ENCODE peak calls at places on chromosome 21, in ten cellular contexts. R is CD4-positive, alpha-beta memory T cell; M is neuronal stem cell; N is hepatocyte; K is Peyer's patch; P is IMR-90; U is HCT116; T is fibroblast of lung; F is mesendoderm; A is endodermal cell. D is an unnamed sample.

GRCh38 chr21:30990514-30991304 is 47.6 kb downstream of the KRTAP19-8 start:
- DNase-seq in R (no peak), M (no peak), N (no peak), K (no peak), P (no peak), U (no peak), T (no peak), F (no peak), A (peak; percentile 46), D (no peak)

GRCh38 chr21:45032977-45033705 is 41.2 kb upstream of the ADARB1 start:
- DNase-seq in R (no peak), M (no peak), N (peak; percentile 23), K (peak; percentile 37), P (no peak), U (no peak), T (no peak), F (no peak), A (no peak), D (peak; percentile 62)

GRCh38 chr21:45573452-45574035 is 31.3 kb upstream of the SLC19A1 start:
- DNase-seq in R (no peak), M (no peak), N (no peak), K (peak; percentile 42), P (no peak), U (no peak), T (no peak), F (no peak), A (peak; percentile 36), D (no peak)

GRCh38 chr21:15445327-15445726 is 284.5 kb upstream of the USP25 start:
- DNase-seq in R (no peak), M (no peak), N (no peak), K (no peak), P (no peak), U (no peak), T (no peak), F (no peak), A (peak; percentile 60), D (no peak)

GRCh38 chr21:14877581-14878228 is 187.1 kb downstream of the NRIP1 start:
- DNase-seq in R (no peak), M (no peak), N (peak; percentile 54), K (no peak), P (peak; percentile 49), U (no peak), T (peak; percentile 65), F (no peak), A (no peak), D (no peak)

GRCh38 chr21:20996421-20997307 is 1.5 kb upstream of the NCAM2 start:
- DNase-seq in R (no peak), M (peak; percentile 6), N (peak; percentile 5), K (no peak), P (peak; percentile 16), U (no peak), T (peak; percentile 70), F (peak; percentile 70), A (peak; percentile 61), D (no peak)

GRCh38 chr21:43978060-43978459 is 34.0 kb upstream of the TRAPPC10 start:
- DNase-seq in R (no peak), M (no peak), N (no peak), K (no peak), P (no peak), U (no peak), T (no peak), F (no peak), A (no peak), D (no peak)

GRCh38 chr21:17388226-17388625 is 124.6 kb upstream of the CXADR start:
- DNase-seq in R (no peak), M (no peak), N (no peak), K (no peak), P (no peak), U (no peak), T (no peak), F (peak; percentile 23), A (peak; percentile 48), D (no peak)

GRCh38 chr21:42111811-42112210 is 40.7 kb downstream of the UMODL1 start:
- DNase-seq in R (no peak), M (no peak), N (no peak), K (no peak), P (no peak), U (no peak), T (no peak), F (no peak), A (no peak), D (no peak)

GRCh38 chr21:42112223-42112622 is 41.1 kb downstream of the UMODL1 start:
- DNase-seq in R (no peak), M (no peak), N (no peak), K (no peak), P (no peak), U (no peak), T (no peak), F (no peak), A (no peak), D (no peak)

GRCh38 chr21:42111470-42111743 is 40.3 kb downstream of the UMODL1 start:
- DNase-seq in R (no peak), M (no peak), N (no peak), K (no peak), P (no peak), U (no peak), T (no peak), F (no peak), A (no peak), D (no peak)

GRCh38 chr21:42109873-42110525 is 38.9 kb downstream of the UMODL1 start:
- DNase-seq in R (no peak), M (no peak), N (no peak), K (no peak), P (no peak), U (no peak), T (no peak), F (no peak), A (no peak), D (no peak)

DNA sequence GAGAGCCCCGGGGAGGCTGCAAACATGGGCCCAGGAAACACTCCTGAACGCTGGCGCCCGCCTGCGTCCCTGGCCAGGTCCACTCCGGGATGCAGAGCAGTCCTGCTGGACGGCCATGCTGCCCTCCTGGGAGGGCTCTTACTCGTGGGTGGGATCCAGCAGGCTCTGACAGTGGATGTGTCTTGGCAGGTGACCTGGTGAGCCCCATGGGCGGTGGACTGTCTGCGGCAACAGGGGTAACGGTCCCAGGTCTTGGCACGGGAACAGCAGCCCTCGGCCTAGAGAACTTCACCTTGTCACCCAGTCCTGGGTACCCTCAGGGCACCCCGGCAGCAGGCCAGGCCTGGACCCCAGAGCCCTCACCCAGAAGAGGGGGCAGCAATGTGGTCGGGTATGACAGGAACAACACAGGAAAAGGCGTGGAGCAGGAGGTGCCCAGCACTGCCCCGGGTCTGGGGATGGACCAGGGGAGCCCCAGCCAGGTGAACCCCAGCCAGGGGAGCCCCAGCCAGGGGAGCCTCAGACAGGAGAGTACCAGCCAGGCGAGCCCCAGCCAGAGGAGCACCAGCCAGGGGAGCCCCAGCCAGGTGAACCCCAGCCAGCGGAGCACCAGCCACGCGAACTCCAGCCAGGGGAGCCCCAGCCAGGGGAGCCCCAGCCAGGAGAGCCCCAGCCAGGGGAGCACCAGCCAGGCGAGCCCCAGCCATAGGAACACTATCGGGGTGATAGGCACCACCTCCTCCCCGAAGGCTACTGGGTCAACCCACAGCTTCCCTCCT is 39.8 kb downstream of the UMODL1 start:
- DNase-seq in R (no peak), M (no peak), N (no peak), K (no peak), P (no peak), U (no peak), T (no peak), F (no peak), A (no peak), D (no peak)
- H3K4me1 ChIP-seq in R (peaks cover 12% of the 10 kb centered on the region), M (no peaks in the 10 kb centered on the region), N (no peaks in the 10 kb centered on the region), K (peaks cover 9% of the 10 kb centered on the region), P (peaks cover 3% of the 10 kb centered on the region), U (peaks cover 4% of the 10 kb centered on the region), T (no peaks in the 10 kb centered on the region), F (no peaks in the 10 kb centered on the region), A (peaks cover 9% of the 10 kb centered on the region), D (no peaks in the 10 kb centered on the region)

DNA sequence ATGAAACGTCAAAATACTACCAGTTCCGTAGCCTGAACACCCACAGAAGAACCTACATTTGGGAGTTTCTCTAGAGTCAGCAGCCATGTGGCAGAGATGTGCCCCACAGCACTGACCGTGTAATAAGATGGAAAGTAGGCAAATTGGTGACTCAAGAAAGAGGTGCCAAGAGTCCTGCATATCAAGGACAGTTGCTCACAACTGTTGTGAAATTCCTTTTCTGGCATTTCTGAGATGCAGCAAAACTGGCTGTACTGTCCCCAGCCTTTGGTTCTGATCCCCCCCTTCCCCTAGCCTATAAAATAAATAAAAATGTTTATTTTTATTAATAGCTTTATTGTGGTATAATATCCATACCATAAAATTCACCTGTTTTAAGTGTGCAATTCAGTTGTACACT is 324.0 kb downstream of the PCP4 start:
- DNase-seq in R (no peak), M (no peak), N (no peak), K (no peak), P (no peak), U (no peak), T (no peak), F (no peak), A (no peak), D (no peak)
- H3K4me1 ChIP-seq in R (no peaks in the 10 kb centered on the region), M (no peaks in the 10 kb centered on the region), N (peaks cover 2% of the 10 kb centered on the region), K (no peaks in the 10 kb centered on the region), P (no peaks in the 10 kb centered on the region), U (no peaks in the 10 kb centered on the region), T (no peaks in the 10 kb centered on the region), F (no peaks in the 10 kb centered on the region), A (no peaks in the 10 kb centered on the region), D (no peaks in the 10 kb centered on the region)

GRCh38 chr21:35527358-35527757 is 478.3 kb upstream of the RUNX1 start:
- DNase-seq in R (no peak), M (no peak), N (no peak), K (no peak), P (no peak), U (no peak), T (no peak), F (no peak), A (no peak), D (no peak)

GRCh38 chr21:35529141-35529863 is 480.2 kb upstream of the RUNX1 start:
- DNase-seq in R (peak; percentile 38), M (no peak), N (peak; percentile 32), K (no peak), P (peak; percentile 72), U (no peak), T (peak; percentile 62), F (no peak), A (no peak), D (no peak)

GRCh38 chr21:35533893-35534292 is 484.8 kb upstream of the RUNX1 start:
- DNase-seq in R (no peak), M (no peak), N (no peak), K (no peak), P (no peak), U (no peak), T (no peak), F (peak; percentile 22), A (no peak), D (no peak)

GRCh38 chr21:35528109-35529042 is 479.3 kb upstream of the RUNX1 start:
- DNase-seq in R (peak; percentile 29), M (no peak), N (no peak), K (peak; percentile 77), P (peak; percentile 20), U (no peak), T (no peak), F (no peak), A (no peak), D (peak; percentile 21)

DNA sequence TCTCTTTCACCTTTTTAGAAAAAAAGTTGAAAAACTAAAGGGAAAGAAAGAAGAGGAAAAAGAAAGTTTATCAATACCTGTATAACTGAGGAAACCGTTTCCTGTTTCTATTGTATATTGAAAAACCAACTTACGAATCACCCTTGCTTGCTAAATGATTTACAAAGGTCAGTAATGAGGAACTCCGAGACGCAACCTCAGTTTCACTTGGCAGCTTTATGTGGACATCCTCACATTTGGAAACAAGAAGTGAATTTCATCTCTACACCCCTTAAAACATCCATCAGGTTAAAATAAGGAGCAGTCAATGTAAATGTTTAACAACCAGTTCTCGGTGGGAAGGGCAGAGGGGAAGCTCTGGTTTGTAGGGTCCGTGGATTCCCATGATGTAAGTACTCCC is 481.6 kb upstream of the RUNX1 start:
- DNase-seq in R (no peak), M (no peak), N (no peak), K (no peak), P (no peak), U (no peak), T (no peak), F (no peak), A (no peak), D (no peak)
- H3K4me1 ChIP-seq in R (peaks cover 22% of the 10 kb centered on the region), M (no peaks in the 10 kb centered on the region), N (peaks cover 8% of the 10 kb centered on the region), K (peaks cover 8% of the 10 kb centered on the region), P (peaks cover 9% of the 10 kb centered on the region), U (peaks cover 5% of the 10 kb centered on the region), T (peaks cover 3% of the 10 kb centered on the region), F (peaks cover 2% of the 10 kb centered on the region), A (peaks cover 4% of the 10 kb centered on the region), D (peaks cover 8% of the 10 kb centered on the region)

DNA sequence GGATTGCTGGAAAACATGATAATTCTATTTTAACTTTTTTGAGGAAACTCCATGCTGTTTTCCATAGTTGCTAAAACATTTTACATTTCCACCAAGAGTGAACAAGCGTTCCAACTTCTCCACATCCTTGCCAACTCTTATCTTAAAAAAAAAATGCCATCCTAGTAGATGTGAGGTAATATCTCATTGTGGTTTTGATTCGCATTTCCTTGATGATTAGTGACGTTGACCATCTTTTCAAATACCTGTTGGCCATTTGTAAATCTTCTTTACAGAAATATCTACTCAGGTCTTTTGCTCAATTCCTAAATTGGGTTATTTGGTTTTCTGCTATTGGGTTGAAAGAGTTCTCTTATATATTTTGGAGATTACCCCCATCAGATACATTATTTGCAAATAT is 77.4 kb upstream of the CLDN14 start:
- DNase-seq in R (no peak), M (no peak), N (no peak), K (no peak), P (no peak), U (no peak), T (peak; percentile 5), F (no peak), A (no peak), D (no peak)
- H3K4me1 ChIP-seq in R (no peaks in the 10 kb centered on the region), M (no peaks in the 10 kb centered on the region), N (no peaks in the 10 kb centered on the region), K (no peaks in the 10 kb centered on the region), P (no peaks in the 10 kb centered on the region), U (no peaks in the 10 kb centered on the region), T (no peaks in the 10 kb centered on the region), F (no peaks in the 10 kb centered on the region), A (no peaks in the 10 kb centered on the region), D (peaks cover 1% of the 10 kb centered on the region)

D was measured in testis.